ENCODE peak calls at places on chromosomes 12 and 14, in four cellular contexts. V is LoVo, Y is NCI-H146, I is NCI-H1694. N is an unnamed sample.

GRCh38 chr14:101082036-101082435 is 178.5 kb upstream of the RTL1 start:
- DNase-seq in V (no peak), I (no peak), Y (no peak), N (no peak)

GRCh38 chr12:3244219-3244750 is 167.1 kb downstream of the TSPAN9 start:
- DNase-seq in V (no peak), Y (no peak), I (peak; percentile 65), N (no peak)

GRCh38 chr12:58030566-58031279 is 89.4 kb downstream of the ATP23 start:
- DNase-seq in V (peak; percentile 25), I (no peak), Y (no peak), N (peak; percentile 43)

GRCh38 chr14:85315290-85315689 is 214.7 kb upstream of the FLRT2 start:
- DNase-seq in I (no peak), Y (no peak), V (no peak), N (no peak)

GRCh38 chr14:34018564-34019244 is 67.8 kb upstream of the EGLN3 start:
- DNase-seq in Y (no peak), I (no peak), V (no peak), N (no peak)

GRCh38 chr12:51751657-51752056 is 96.9 kb downstream of the FIGNL2 start:
- DNase-seq in Y (no peak), I (peak; percentile 20), V (no peak), N (no peak)

GRCh38 chr12:49188205-49188915 is 520 bp downstream of the TUBA1A start:
- DNase-seq in Y (peak; percentile 83), I (peak; percentile 47), V (peak; percentile 75), N (peak; percentile 65)

GRCh38 chr14:89179891-89180404 is 237.1 kb downstream of the FOXN3 start:
- DNase-seq in I (no peak), Y (no peak), V (no peak), N (no peak)

GRCh38 chr14:55712505-55712904 is 132.5 kb downstream of the KTN1 start:
- DNase-seq in Y (no peak), V (no peak), I (no peak), N (no peak)

GRCh38 chr12:86264451-86265328 is 8.5 kb upstream of the MGAT4C start:
- DNase-seq in Y (no peak), V (no peak), I (no peak), N (no peak)

GRCh38 chr14:32594766-32595165 is 265.7 kb downstream of the AKAP6 start:
- DNase-seq in V (no peak), Y (no peak), I (no peak), N (peak; percentile 68)

GRCh38 chr12:112599871-112600270 is 181.1 kb downstream of the PTPN11 start:
- DNase-seq in V (no peak), I (no peak), Y (no peak), N (no peak)

GRCh38 chr14:32757568-32757967 is 181.1 kb upstream of the NPAS3 start:
- DNase-seq in V (no peak), I (no peak), Y (no peak), N (no peak)

GRCh38 chr14:68723808-68724268 is 69.0 kb downstream of the ZFP36L1 start:
- DNase-seq in Y (no peak), I (no peak), V (no peak), N (no peak)

GRCh38 chr12:116206828-116207227 is 70.7 kb downstream of the MED13L start:
- DNase-seq in Y (no peak), I (no peak), V (no peak), N (no peak)

GRCh38 chr12:80894179-80894578 is 43.6 kb downstream of the LIN7A start:
- DNase-seq in I (no peak), V (no peak), Y (no peak), N (no peak)

GRCh38 chr12:49225551-49226166 is 36.8 kb upstream of the TUBA1A start:
- DNase-seq in V (no peak), Y (peak; percentile 41), I (no peak), N (no peak)

GRCh38 chr14:87975636-87976035 is 17.3 kb downstream of the GALC start:
- DNase-seq in V (no peak), Y (no peak), I (no peak), N (no peak)

GRCh38 chr12:47023944-47024343 is 55.5 kb upstream of the PCED1B start:
- DNase-seq in V (no peak), I (no peak), Y (no peak), N (no peak)

GRCh38 chr12:131457331-131458047 is 253.4 kb upstream of the SFSWAP start:
- DNase-seq in Y (no peak), I (no peak), V (no peak), N (no peak)

GRCh38 chr12:124869011-124869665 is 5.5 kb upstream of the SCARB1 start:
- DNase-seq in V (no peak), Y (no peak), I (no peak), N (no peak)

GRCh38 chr14:89277229-89277628 is 139.8 kb downstream of the FOXN3 start:
- DNase-seq in I (no peak), Y (no peak), V (no peak), N (no peak)

GRCh38 chr12:28610401-28611114 is 420.3 kb downstream of the CCDC91 start:
- DNase-seq in Y (no peak), I (no peak), V (peak; percentile 8), N (no peak)

GRCh38 chr14:39232554-39233415 is 930 bp upstream of the MIA2 start:
- DNase-seq in I (no peak), Y (no peak), V (no peak), N (peak; percentile 47)

GRCh38 chr12:28164644-28165313 is 25.5 kb upstream of the CCDC91 start:
- DNase-seq in Y (no peak), V (peak; percentile 63), I (no peak), N (no peak)

GRCh38 chr14:75832621-75833297 is 149.0 kb downstream of the TGFB3 start:
- DNase-seq in Y (peak; percentile 76), I (no peak), V (no peak), N (peak; percentile 86)

GRCh38 chr12:128755565-128755964 is 68.2 kb downstream of the SLC15A4 start:
- DNase-seq in V (no peak), Y (no peak), I (no peak), N (no peak)

GRCh38 chr14:38202444-38203191 is 5.1 kb upstream of the SSTR1 start:
- DNase-seq in V (no peak), Y (no peak), I (no peak), N (no peak)

GRCh38 chr14:23941669-23942068 is 11.9 kb upstream of the DHRS4 start:
- DNase-seq in Y (no peak), I (no peak), V (no peak), N (no peak)

GRCh38 chr14:54976316-54976715 is 50.6 kb downstream of the WDHD1 start:
- DNase-seq in V (no peak), Y (no peak), I (no peak), N (peak; percentile 64)

N was measured in HFFc6.